ENCODE peak calls at places on chromosomes 2 and 18, in four cellular contexts. One of them, this sample, is unnamed. For H3K27me3, the result is how much of the 10 kb centered on the place peaks cover.

GRCh38 chr2:9033385-9034175 is 30.1 kb upstream of the MBOAT2 start:
- DNase-seq in CD4-positive, alpha-beta T cell: no peak
- DNase-seq in K562: peak
- DNase-seq in IMR-90: no peak
- DNase-seq in this sample: no peak

GRCh38 chr2:203935568-203935967 is 995 bp upstream of the ICOS start:
- DNase-seq in CD4-positive, alpha-beta T cell: no peak
- DNase-seq in K562: no peak
- DNase-seq in IMR-90: no peak
- DNase-seq in this sample: no peak

GRCh38 chr2:105773568-105773967 is 28.9 kb downstream of the NCK2 start:
- DNase-seq in CD4-positive, alpha-beta T cell: no peak
- DNase-seq in K562: no peak
- DNase-seq in IMR-90: no peak
- DNase-seq in this sample: no peak

GRCh38 chr2:179691235-179691634 is 170.2 kb downstream of the ZNF385B start:
- DNase-seq in CD4-positive, alpha-beta T cell: no peak
- DNase-seq in K562: no peak
- DNase-seq in IMR-90: peak
- DNase-seq in this sample: no peak

GRCh38 chr18:53909668-53910067 is 314.8 kb downstream of the MBD2 start:
- DNase-seq in CD4-positive, alpha-beta T cell: no peak
- DNase-seq in K562: peak
- DNase-seq in IMR-90: peak
- DNase-seq in this sample: no peak

GRCh38 chr2:165876712-165877111 is 76.9 kb downstream of the TTC21B start:
- DNase-seq in CD4-positive, alpha-beta T cell: no peak
- DNase-seq in K562: no peak
- DNase-seq in IMR-90: no peak
- DNase-seq in this sample: no peak

GRCh38 chr18:57744211-57744694 is 58.9 kb downstream of the ATP8B1 start:
- DNase-seq in CD4-positive, alpha-beta T cell: no peak
- DNase-seq in K562: no peak
- DNase-seq in IMR-90: peak
- DNase-seq in this sample: no peak

GRCh38 chr2:98749053-98749450 is 18.1 kb upstream of the MGAT4A start:
- DNase-seq in CD4-positive, alpha-beta T cell: no peak
- DNase-seq in K562: no peak
- DNase-seq in IMR-90: no peak
- DNase-seq in this sample: no peak

GRCh38 chr18:61901334-61901986 is 8.7 kb upstream of the RNF152 start:
- DNase-seq in CD4-positive, alpha-beta T cell: peak
- DNase-seq in K562: peak
- DNase-seq in IMR-90: peak
- DNase-seq in this sample: no peak

DNA sequence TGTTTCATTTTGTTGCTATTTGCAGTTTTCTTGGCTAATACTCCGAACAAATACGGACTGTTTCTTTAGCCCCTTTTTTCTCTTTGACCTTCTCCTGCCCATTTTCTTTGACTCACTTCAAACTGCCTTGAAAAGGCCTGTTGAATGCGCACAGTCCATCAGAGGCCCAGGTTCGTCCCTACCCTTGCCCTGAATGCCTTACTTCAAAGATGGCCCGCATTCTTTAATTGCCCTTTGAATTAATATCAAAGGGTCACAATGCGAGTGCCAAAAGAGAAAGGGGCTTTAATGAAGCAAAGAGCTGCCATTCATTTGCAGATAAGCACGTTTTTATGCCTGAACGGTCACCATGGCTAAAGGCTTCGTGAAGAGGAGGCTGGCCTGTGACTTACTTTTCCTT is 29.7 kb downstream of the PAX3 start:
- DNase-seq in CD4-positive, alpha-beta T cell: no peak
- DNase-seq in K562: no peak
- DNase-seq in IMR-90: no peak
- DNase-seq in this sample: no peak
- H3K27me3 ChIP-seq in CD4-positive, alpha-beta T cell: under half
- H3K27me3 ChIP-seq in K562: under half
- H3K27me3 ChIP-seq in IMR-90: under half
- H3K27me3 ChIP-seq in this sample: under half

GRCh38 chr2:183035298-183035953 is 2.8 kb downstream of the NCKAP1 start:
- DNase-seq in CD4-positive, alpha-beta T cell: no peak
- DNase-seq in K562: no peak
- DNase-seq in IMR-90: peak
- DNase-seq in this sample: peak

GRCh38 chr2:183038341-183039300 is at the start of gene NCKAP1:
- DNase-seq in CD4-positive, alpha-beta T cell: peak
- DNase-seq in K562: peak
- DNase-seq in IMR-90: peak
- DNase-seq in this sample: no peak

GRCh38 chr2:183035954-183036669 is 2.1 kb downstream of the NCKAP1 start:
- DNase-seq in CD4-positive, alpha-beta T cell: no peak
- DNase-seq in K562: no peak
- DNase-seq in IMR-90: no peak
- DNase-seq in this sample: no peak

GRCh38 chr2:183037660-183038340 is 457 bp downstream of the NCKAP1 start:
- DNase-seq in CD4-positive, alpha-beta T cell: peak
- DNase-seq in K562: peak
- DNase-seq in IMR-90: no peak
- DNase-seq in this sample: no peak

GRCh38 chr2:183037281-183037659 is 987 bp downstream of the NCKAP1 start:
- DNase-seq in CD4-positive, alpha-beta T cell: no peak
- DNase-seq in K562: no peak
- DNase-seq in IMR-90: peak
- DNase-seq in this sample: no peak
- TF ChIP-seq CTCF in CD4-positive, alpha-beta T cell: no peak
- TF ChIP-seq CTCF in K562: no peak
- TF ChIP-seq CTCF in IMR-90: no peak
- TF ChIP-seq CTCF in this sample: no peak

GRCh38 chr18:13262839-13263691 is 44.5 kb downstream of the LDLRAD4 start:
- DNase-seq in CD4-positive, alpha-beta T cell: peak
- DNase-seq in K562: no peak
- DNase-seq in IMR-90: no peak
- DNase-seq in this sample: no peak
- H3K27me3 ChIP-seq in CD4-positive, alpha-beta T cell: under half
- H3K27me3 ChIP-seq in K562: under half
- H3K27me3 ChIP-seq in IMR-90: under half
- H3K27me3 ChIP-seq in this sample: under half

GRCh38 chr18:79223431-79223830 is 154.2 kb downstream of the ATP9B start:
- DNase-seq in CD4-positive, alpha-beta T cell: no peak
- DNase-seq in K562: no peak
- DNase-seq in IMR-90: no peak
- DNase-seq in this sample: no peak

GRCh38 chr18:79218605-79219195 is 149.5 kb downstream of the ATP9B start:
- DNase-seq in CD4-positive, alpha-beta T cell: no peak
- DNase-seq in K562: no peak
- DNase-seq in IMR-90: no peak
- DNase-seq in this sample: no peak

GRCh38 chr18:79221136-79221535 is 151.9 kb downstream of the ATP9B start:
- DNase-seq in CD4-positive, alpha-beta T cell: no peak
- DNase-seq in K562: no peak
- DNase-seq in IMR-90: no peak
- DNase-seq in this sample: no peak

GRCh38 chr18:79217979-79218604 is 148.9 kb downstream of the ATP9B start:
- DNase-seq in CD4-positive, alpha-beta T cell: no peak
- DNase-seq in K562: peak
- DNase-seq in IMR-90: no peak
- DNase-seq in this sample: no peak

DNA sequence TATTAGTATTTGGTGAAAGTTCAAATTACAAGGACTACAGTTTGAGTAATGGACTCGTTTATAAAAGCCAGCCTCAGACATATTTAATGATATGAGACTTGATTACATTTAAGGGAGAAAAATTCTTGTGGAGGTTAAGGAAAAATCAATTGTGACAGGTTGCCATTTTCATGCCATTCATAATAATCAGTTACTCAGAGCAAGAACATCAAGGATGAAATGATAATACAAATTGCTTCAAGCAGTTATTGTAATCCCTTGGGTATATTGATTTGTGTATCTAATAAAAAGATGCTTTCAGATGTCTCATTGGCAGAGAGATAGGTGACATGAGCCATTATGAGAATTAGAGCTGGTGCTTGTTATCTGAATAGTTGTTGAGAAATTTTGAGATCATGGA is 153.6 kb downstream of the ATP9B start:
- DNase-seq in CD4-positive, alpha-beta T cell: no peak
- DNase-seq in K562: no peak
- DNase-seq in IMR-90: no peak
- DNase-seq in this sample: no peak
- TF ChIP-seq CTCF in CD4-positive, alpha-beta T cell: no peak
- TF ChIP-seq CTCF in K562: no peak
- TF ChIP-seq CTCF in IMR-90: no peak
- TF ChIP-seq CTCF in this sample: no peak

GRCh38 chr2:26574900-26575560 is 66.1 kb downstream of the CIB4 start:
- DNase-seq in CD4-positive, alpha-beta T cell: no peak
- DNase-seq in K562: no peak
- DNase-seq in IMR-90: no peak
- DNase-seq in this sample: no peak

GRCh38 chr2:26575836-26576564 is 65.2 kb downstream of the CIB4 start:
- DNase-seq in CD4-positive, alpha-beta T cell: no peak
- DNase-seq in K562: no peak
- DNase-seq in IMR-90: no peak
- DNase-seq in this sample: no peak

GRCh38 chr2:26572589-26572988 is 68.6 kb downstream of the CIB4 start:
- DNase-seq in CD4-positive, alpha-beta T cell: peak
- DNase-seq in K562: no peak
- DNase-seq in IMR-90: no peak
- DNase-seq in this sample: no peak

GRCh38 chr2:26573241-26573925 is 67.8 kb downstream of the CIB4 start:
- DNase-seq in CD4-positive, alpha-beta T cell: no peak
- DNase-seq in K562: no peak
- DNase-seq in IMR-90: no peak
- DNase-seq in this sample: no peak

GRCh38 chr2:26574066-26574899 is 66.9 kb downstream of the CIB4 start:
- DNase-seq in CD4-positive, alpha-beta T cell: no peak
- DNase-seq in K562: no peak
- DNase-seq in IMR-90: no peak
- DNase-seq in this sample: no peak
- H3K27me3 ChIP-seq in CD4-positive, alpha-beta T cell: under half
- H3K27me3 ChIP-seq in K562: half or more
- H3K27me3 ChIP-seq in IMR-90: half or more
- H3K27me3 ChIP-seq in this sample: under half

DNA sequence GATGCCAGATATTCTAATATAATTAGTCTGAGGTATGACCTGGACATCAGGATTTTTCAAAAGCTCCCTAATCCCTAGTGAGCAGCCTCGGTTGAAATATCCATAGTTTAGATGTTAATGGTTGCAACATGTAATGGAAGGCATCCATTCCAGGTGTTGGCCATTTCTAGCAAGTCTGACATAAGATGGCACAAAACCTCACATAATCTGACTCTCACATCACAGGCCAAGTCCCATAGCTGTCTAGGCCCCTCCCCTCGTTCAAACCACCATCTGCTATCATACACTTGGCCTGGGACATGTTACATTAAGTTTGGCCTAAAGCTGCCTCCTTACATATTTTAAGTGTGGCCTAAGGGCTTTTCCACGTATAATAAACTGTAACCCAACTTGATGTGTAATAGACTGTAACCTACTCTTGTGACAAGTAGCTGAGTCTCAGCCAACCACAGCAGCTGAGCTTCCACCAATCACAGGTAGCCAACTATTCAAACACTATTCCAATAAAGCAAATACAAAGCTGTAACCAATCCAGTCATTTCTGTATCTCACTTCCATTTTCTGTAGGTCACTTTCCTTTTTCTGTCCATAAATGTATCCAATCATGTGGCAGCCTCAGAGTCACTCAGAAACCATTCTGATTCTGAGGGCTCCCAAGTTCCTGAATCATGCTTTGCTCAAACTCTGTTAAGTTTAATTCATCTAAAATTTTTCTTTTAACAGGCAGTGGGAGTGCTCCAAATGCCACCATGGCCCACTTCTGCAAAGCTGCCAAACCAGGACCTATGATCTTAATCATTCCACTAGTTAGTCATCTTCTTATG is 59.4 kb downstream of the ADD2 start:
- DNase-seq in CD4-positive, alpha-beta T cell: no peak
- DNase-seq in K562: no peak
- DNase-seq in IMR-90: no peak
- DNase-seq in this sample: no peak
- TF ChIP-seq CTCF in CD4-positive, alpha-beta T cell: no peak
- TF ChIP-seq CTCF in K562: no peak
- TF ChIP-seq CTCF in IMR-90: no peak
- TF ChIP-seq CTCF in this sample: no peak

GRCh38 chr2:23661276-23662050 is 265.5 kb downstream of the ATAD2B start:
- DNase-seq in CD4-positive, alpha-beta T cell: no peak
- DNase-seq in K562: no peak
- DNase-seq in IMR-90: no peak
- DNase-seq in this sample: no peak
- H3K27me3 ChIP-seq in CD4-positive, alpha-beta T cell: under half
- H3K27me3 ChIP-seq in K562: half or more
- H3K27me3 ChIP-seq in IMR-90: under half
- H3K27me3 ChIP-seq in this sample: under half

GRCh38 chr2:177392373-177393246 is at the start of gene AGPS:
- DNase-seq in CD4-positive, alpha-beta T cell: peak
- DNase-seq in K562: peak
- DNase-seq in IMR-90: peak
- DNase-seq in this sample: no peak
- TF ChIP-seq CTCF in CD4-positive, alpha-beta T cell: no peak
- TF ChIP-seq CTCF in K562: no peak
- TF ChIP-seq CTCF in IMR-90: no peak
- TF ChIP-seq CTCF in this sample: no peak

DNA sequence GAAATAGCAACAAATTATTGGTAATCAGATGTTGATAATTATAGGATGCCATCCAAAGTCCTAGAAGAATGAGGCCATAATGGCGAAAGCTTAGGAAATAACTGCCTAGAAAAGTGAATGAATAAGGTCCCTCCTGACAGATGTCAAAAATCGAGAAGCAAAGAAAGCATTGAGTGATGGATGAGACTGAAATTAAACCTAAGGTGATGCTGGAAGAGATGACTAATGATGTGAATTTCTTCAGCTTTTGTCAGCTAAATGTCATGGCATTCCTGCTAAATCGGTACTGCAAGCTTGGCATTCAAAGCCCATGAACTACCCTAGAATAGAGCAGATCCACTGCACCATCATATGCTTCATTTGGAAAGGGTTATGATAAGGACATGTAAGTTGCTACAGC is 74.8 kb upstream of the RGPD4 start:
- DNase-seq in CD4-positive, alpha-beta T cell: no peak
- DNase-seq in K562: no peak
- DNase-seq in IMR-90: no peak
- DNase-seq in this sample: no peak
- H3K27me3 ChIP-seq in CD4-positive, alpha-beta T cell: under half
- H3K27me3 ChIP-seq in K562: under half
- H3K27me3 ChIP-seq in IMR-90: under half
- H3K27me3 ChIP-seq in this sample: under half

GRCh38 chr2:30692829-30693265 is 114.4 kb downstream of the CAPN13 start:
- DNase-seq in CD4-positive, alpha-beta T cell: no peak
- DNase-seq in K562: no peak
- DNase-seq in IMR-90: no peak
- DNase-seq in this sample: no peak
- TF ChIP-seq CTCF in CD4-positive, alpha-beta T cell: no peak
- TF ChIP-seq CTCF in K562: no peak
- TF ChIP-seq CTCF in IMR-90: no peak
- TF ChIP-seq CTCF in this sample: no peak

This sample was measured in BJ.